ENCODE peak calls at places on chromosomes 7 and 10, in eight cellular contexts. E, W, H, B, F, S, A and M are unnamed samples.

GRCh38 chr7:362416-363096 is 72.6 kb downstream of the FOXL3 start:
- DNase-seq in E (peak; percentile 18), W (peak; percentile 52), H (peak; percentile 30), B (no peak), F (no peak), S (no peak), A (no peak), M (no peak)

GRCh38 chr10:48592346-48592745 is 12.5 kb downstream of the ARHGAP22 start:
- DNase-seq in E (no peak), W (no peak), H (no peak), B (no peak), F (no peak), S (no peak), A (no peak), M (no peak)

GRCh38 chr7:14900051-14900450 is 2.5 kb downstream of the DGKB start:
- DNase-seq in E (no peak), W (no peak), H (peak; percentile 61), B (no peak), F (no peak), S (no peak), A (no peak), M (no peak)

GRCh38 chr7:92437956-92438491 is 9.3 kb upstream of the GATAD1 start:
- DNase-seq in E (no peak), W (no peak), H (no peak), B (no peak), F (no peak), S (no peak), A (no peak), M (no peak)

GRCh38 chr10:22427890-22428571 is 82.7 kb downstream of the SPAG6 start:
- DNase-seq in E (no peak), W (no peak), H (peak; percentile 95), B (no peak), F (no peak), S (no peak), A (no peak), M (no peak)

GRCh38 chr10:105258674-105259065 is 617.6 kb downstream of the SORCS3 start:
- DNase-seq in E (no peak), W (no peak), H (no peak), B (no peak), F (no peak), S (no peak), A (no peak), M (no peak)

GRCh38 chr10:14564268-14564744 is 210.4 kb downstream of the FAM107B start:
- DNase-seq in E (no peak), W (no peak), H (no peak), B (no peak), F (no peak), S (no peak), A (no peak), M (no peak)

GRCh38 chr7:145644426-145645154 is 472.0 kb upstream of the CNTNAP2 start:
- DNase-seq in E (no peak), W (no peak), H (no peak), B (no peak), F (no peak), S (no peak), A (no peak), M (no peak)

GRCh38 chr10:17075510-17075909 is 54.1 kb downstream of the CUBN start:
- DNase-seq in E (no peak), W (no peak), H (peak; percentile 94), B (no peak), F (no peak), S (no peak), A (no peak), M (no peak)

GRCh38 chr7:94127026-94127425 is 122.9 kb upstream of the BET1 start:
- DNase-seq in E (no peak), W (no peak), H (peak; percentile 70), B (no peak), F (no peak), S (no peak), A (no peak), M (no peak)

GRCh38 chr7:3107228-3107763 is 63.6 kb upstream of the CARD11 start:
- DNase-seq in E (no peak), W (no peak), H (no peak), B (no peak), F (no peak), S (peak; percentile 15), A (no peak), M (no peak)

GRCh38 chr7:20223356-20223755 is 6.2 kb upstream of the MACC1 start:
- DNase-seq in E (no peak), W (no peak), H (peak; percentile 61), B (no peak), F (no peak), S (no peak), A (no peak), M (no peak)

GRCh38 chr7:95780665-95781064 is 8.3 kb downstream of the DYNC1I1 start:
- DNase-seq in E (no peak), W (no peak), H (no peak), B (no peak), F (no peak), S (no peak), A (no peak), M (no peak)

GRCh38 chr7:150340024-150340749 is 1.2 kb downstream of the RARRES2 start:
- DNase-seq in E (peak; percentile 60), W (peak; percentile 66), H (peak; percentile 30), B (no peak), F (peak; percentile 19), S (no peak), A (peak; percentile 60), M (no peak)

GRCh38 chr10:112631501-112632410 is 184.7 kb downstream of the VTI1A start:
- DNase-seq in E (no peak), W (no peak), H (peak; percentile 66), B (no peak), F (no peak), S (no peak), A (no peak), M (no peak)

GRCh38 chr10:23439452-23439919 is 611 bp downstream of the OTUD1 start:
- DNase-seq in E (peak; percentile 41), W (no peak), H (peak; percentile 46), B (no peak), F (no peak), S (no peak), A (peak; percentile 71), M (no peak)

GRCh38 chr7:17986826-17987225 is 40.8 kb downstream of the PRPS1L1 start:
- DNase-seq in E (no peak), W (no peak), H (peak; percentile 82), B (no peak), F (no peak), S (no peak), A (no peak), M (no peak)

GRCh38 chr7:151599401-151600227 is 79.9 kb upstream of the RHEB start:
- DNase-seq in E (no peak), W (no peak), H (peak; percentile 94), B (no peak), F (no peak), S (no peak), A (no peak), M (no peak)

GRCh38 chr10:117545141-117546019 is 2.8 kb downstream of the EMX2 start:
- DNase-seq in E (no peak), W (no peak), H (peak; percentile 24), B (peak; percentile 34), F (no peak), S (peak; percentile 82), A (peak; percentile 34), M (no peak)

GRCh38 chr7:24812313-24812945 is 55.2 kb upstream of the GSDME start:
- DNase-seq in E (peak; percentile 21), W (peak; percentile 56), H (peak; percentile 70), B (peak; percentile 43), F (peak; percentile 53), S (no peak), A (peak; percentile 56), M (no peak)

GRCh38 chr10:125284875-125285597 is 124.7 kb upstream of the CTBP2 start:
- DNase-seq in E (no peak), W (no peak), H (no peak), B (no peak), F (no peak), S (no peak), A (no peak), M (peak; percentile 73)

GRCh38 chr7:118836933-118837332 is 612.4 kb downstream of the ANKRD7 start:
- DNase-seq in E (no peak), W (no peak), H (no peak), B (peak; percentile 5), F (no peak), S (no peak), A (no peak), M (no peak)
- TF ChIP-seq CTCF in E (no peak), W (no peak), H (no peak), B (no peak), F (no peak), S (no peak), A (no peak), M (no peak)

GRCh38 chr7:136312592-136312991 is 335.4 kb upstream of the MTPN start:
- DNase-seq in E (no peak), W (no peak), H (no peak), B (no peak), F (no peak), S (no peak), A (no peak), M (no peak)
- TF ChIP-seq CTCF in E (no peak), W (no peak), H (no peak), B (no peak), F (no peak), S (no peak), A (no peak), M (no peak)

DNA sequence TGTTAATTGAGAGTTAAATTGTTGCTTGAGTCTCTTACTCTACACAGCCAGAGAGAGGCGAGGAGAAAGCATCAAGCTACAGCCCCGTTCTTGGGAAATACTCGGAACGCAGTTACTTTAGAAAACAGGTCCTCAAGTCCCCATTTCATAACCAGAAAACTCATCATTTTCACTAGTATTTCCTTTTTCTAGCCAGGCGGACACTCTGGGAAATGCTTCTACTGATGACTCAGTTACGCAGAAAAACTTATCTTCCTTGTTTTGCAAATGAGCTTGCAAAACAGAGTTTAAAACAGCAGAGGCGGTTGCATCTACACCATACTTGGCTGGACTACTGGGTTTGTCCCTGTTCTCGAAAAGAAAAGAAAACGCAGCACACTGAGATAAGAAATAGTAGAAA is 111.4 kb upstream of the FGFR2 start:
- DNase-seq in E (no peak), W (no peak), H (no peak), B (no peak), F (no peak), S (no peak), A (no peak), M (no peak)
- TF ChIP-seq CTCF in E (no peak), W (no peak), H (no peak), B (no peak), F (no peak), S (no peak), A (no peak), M (no peak)

GRCh38 chr10:43881657-43882056 is 233.0 kb upstream of the ZNF32 start:
- DNase-seq in E (no peak), W (no peak), H (no peak), B (no peak), F (no peak), S (no peak), A (no peak), M (no peak)

GRCh38 chr10:43884516-43885105 is 235.9 kb upstream of the ZNF32 start:
- DNase-seq in E (no peak), W (no peak), H (no peak), B (no peak), F (no peak), S (no peak), A (no peak), M (no peak)

GRCh38 chr10:43888551-43888950 is 239.9 kb upstream of the ZNF32 start:
- DNase-seq in E (no peak), W (no peak), H (peak; percentile 88), B (no peak), F (no peak), S (no peak), A (no peak), M (no peak)

GRCh38 chr10:43885252-43885651 is 236.6 kb upstream of the ZNF32 start:
- DNase-seq in E (no peak), W (no peak), H (no peak), B (no peak), F (no peak), S (no peak), A (no peak), M (no peak)

GRCh38 chr10:43885842-43886241 is 237.2 kb upstream of the ZNF32 start:
- DNase-seq in E (no peak), W (no peak), H (no peak), B (no peak), F (no peak), S (no peak), A (no peak), M (no peak)
- TF ChIP-seq CTCF in E (no peak), W (no peak), H (no peak), B (no peak), F (peak; percentile 54), S (no peak), A (no peak), M (no peak)